ENCODE peak calls at places on chromosomes 12 and 14, in eight cellular contexts. One of them, this sample, is unnamed.

GRCh38 chr14:104171029-104171697 is 32.8 kb downstream of the KIF26A start:
- DNase-seq in left ventricle myocardium inferior: no peak
- DNase-seq in RWPE1: peak; percentile 74
- DNase-seq in endothelial cell: no peak
- DNase-seq in mucosa of descending colon: no peak
- DNase-seq in neural crest cell: no peak
- DNase-seq in fibroblast of pulmonary artery: no peak
- DNase-seq in Peyer's patch: no peak
- DNase-seq in this sample: no peak

GRCh38 chr12:89225808-89226368 is 126.4 kb downstream of the DUSP6 start:
- DNase-seq in left ventricle myocardium inferior: no peak
- DNase-seq in RWPE1: peak; percentile 85
- DNase-seq in endothelial cell: no peak
- DNase-seq in mucosa of descending colon: peak; percentile 42
- DNase-seq in neural crest cell: no peak
- DNase-seq in fibroblast of pulmonary artery: peak; percentile 96
- DNase-seq in Peyer's patch: no peak
- DNase-seq in this sample: no peak

GRCh38 chr12:116319316-116319715 is 41.8 kb upstream of the MED13L start:
- DNase-seq in left ventricle myocardium inferior: no peak
- DNase-seq in RWPE1: no peak
- DNase-seq in endothelial cell: no peak
- DNase-seq in mucosa of descending colon: no peak
- DNase-seq in neural crest cell: no peak
- DNase-seq in fibroblast of pulmonary artery: peak; percentile 15
- DNase-seq in Peyer's patch: no peak
- DNase-seq in this sample: no peak

GRCh38 chr12:116609715-116610114 is 50.5 kb downstream of the MAP1LC3B2 start:
- DNase-seq in left ventricle myocardium inferior: no peak
- DNase-seq in RWPE1: no peak
- DNase-seq in endothelial cell: peak; percentile 50
- DNase-seq in mucosa of descending colon: no peak
- DNase-seq in neural crest cell: peak; percentile 30
- DNase-seq in fibroblast of pulmonary artery: peak; percentile 23
- DNase-seq in Peyer's patch: no peak
- DNase-seq in this sample: no peak

GRCh38 chr14:53630336-53630735 is 326.3 kb downstream of the BMP4 start:
- DNase-seq in left ventricle myocardium inferior: no peak
- DNase-seq in RWPE1: no peak
- DNase-seq in endothelial cell: no peak
- DNase-seq in mucosa of descending colon: no peak
- DNase-seq in neural crest cell: no peak
- DNase-seq in fibroblast of pulmonary artery: no peak
- DNase-seq in Peyer's patch: no peak
- DNase-seq in this sample: no peak

GRCh38 chr12:14988035-14988434 is 15.2 kb downstream of the PDE6H start:
- DNase-seq in left ventricle myocardium inferior: no peak
- DNase-seq in RWPE1: no peak
- DNase-seq in endothelial cell: no peak
- DNase-seq in mucosa of descending colon: no peak
- DNase-seq in neural crest cell: no peak
- DNase-seq in fibroblast of pulmonary artery: no peak
- DNase-seq in Peyer's patch: no peak
- DNase-seq in this sample: no peak

GRCh38 chr14:88551936-88552565 is 2.8 kb downstream of the PTPN21 start:
- DNase-seq in left ventricle myocardium inferior: no peak
- DNase-seq in RWPE1: peak; percentile 21
- DNase-seq in endothelial cell: peak; percentile 18
- DNase-seq in mucosa of descending colon: peak; percentile 50
- DNase-seq in neural crest cell: no peak
- DNase-seq in fibroblast of pulmonary artery: peak; percentile 26
- DNase-seq in Peyer's patch: peak; percentile 57
- DNase-seq in this sample: no peak

GRCh38 chr12:49636979-49637378 is 13.6 kb downstream of the PRPF40B start:
- DNase-seq in left ventricle myocardium inferior: no peak
- DNase-seq in RWPE1: no peak
- DNase-seq in endothelial cell: peak; percentile 68
- DNase-seq in mucosa of descending colon: no peak
- DNase-seq in neural crest cell: peak; percentile 39
- DNase-seq in fibroblast of pulmonary artery: peak; percentile 81
- DNase-seq in Peyer's patch: no peak
- DNase-seq in this sample: peak; percentile 34

GRCh38 chr14:58635041-58635440 is 2.7 kb upstream of the DACT1 start:
- DNase-seq in left ventricle myocardium inferior: no peak
- DNase-seq in RWPE1: no peak
- DNase-seq in endothelial cell: no peak
- DNase-seq in mucosa of descending colon: no peak
- DNase-seq in neural crest cell: no peak
- DNase-seq in fibroblast of pulmonary artery: no peak
- DNase-seq in Peyer's patch: no peak
- DNase-seq in this sample: no peak

GRCh38 chr12:109836916-109837315 is 3.7 kb upstream of the TRPV4 start:
- DNase-seq in left ventricle myocardium inferior: no peak
- DNase-seq in RWPE1: no peak
- DNase-seq in endothelial cell: no peak
- DNase-seq in mucosa of descending colon: no peak
- DNase-seq in neural crest cell: no peak
- DNase-seq in fibroblast of pulmonary artery: no peak
- DNase-seq in Peyer's patch: no peak
- DNase-seq in this sample: no peak

GRCh38 chr14:59699422-59699821 is 122.8 kb upstream of the CCDC175 start:
- DNase-seq in left ventricle myocardium inferior: no peak
- DNase-seq in RWPE1: no peak
- DNase-seq in endothelial cell: no peak
- DNase-seq in mucosa of descending colon: no peak
- DNase-seq in neural crest cell: no peak
- DNase-seq in fibroblast of pulmonary artery: no peak
- DNase-seq in Peyer's patch: no peak
- DNase-seq in this sample: no peak

GRCh38 chr12:2890001-2890387 is 697 bp upstream of the TULP3 start:
- DNase-seq in left ventricle myocardium inferior: no peak
- DNase-seq in RWPE1: no peak
- DNase-seq in endothelial cell: no peak
- DNase-seq in mucosa of descending colon: no peak
- DNase-seq in neural crest cell: no peak
- DNase-seq in fibroblast of pulmonary artery: no peak
- DNase-seq in Peyer's patch: no peak
- DNase-seq in this sample: no peak

GRCh38 chr12:62631531-62632520 is 165.2 kb downstream of the MON2 start:
- DNase-seq in left ventricle myocardium inferior: peak; percentile 71
- DNase-seq in RWPE1: peak; percentile 46
- DNase-seq in endothelial cell: peak; percentile 62
- DNase-seq in mucosa of descending colon: peak; percentile 71
- DNase-seq in neural crest cell: peak; percentile 44
- DNase-seq in fibroblast of pulmonary artery: peak; percentile 80
- DNase-seq in Peyer's patch: peak; percentile 75
- DNase-seq in this sample: no peak

GRCh38 chr14:75539562-75540478 is 17.6 kb downstream of the BATF start:
- DNase-seq in left ventricle myocardium inferior: no peak
- DNase-seq in RWPE1: no peak
- DNase-seq in endothelial cell: no peak
- DNase-seq in mucosa of descending colon: no peak
- DNase-seq in neural crest cell: no peak
- DNase-seq in fibroblast of pulmonary artery: no peak
- DNase-seq in Peyer's patch: no peak
- DNase-seq in this sample: no peak

GRCh38 chr14:49919825-49920224 is 26.9 kb downstream of the ARF6 start:
- DNase-seq in left ventricle myocardium inferior: no peak
- DNase-seq in RWPE1: no peak
- DNase-seq in endothelial cell: no peak
- DNase-seq in mucosa of descending colon: no peak
- DNase-seq in neural crest cell: no peak
- DNase-seq in fibroblast of pulmonary artery: peak; percentile 34
- DNase-seq in Peyer's patch: no peak
- DNase-seq in this sample: no peak

GRCh38 chr12:71636704-71637115 is 26.9 kb downstream of the ZFC3H1 start:
- DNase-seq in left ventricle myocardium inferior: no peak
- DNase-seq in RWPE1: peak; percentile 41
- DNase-seq in endothelial cell: peak; percentile 22
- DNase-seq in mucosa of descending colon: no peak
- DNase-seq in neural crest cell: no peak
- DNase-seq in fibroblast of pulmonary artery: peak; percentile 85
- DNase-seq in Peyer's patch: no peak
- DNase-seq in this sample: no peak
- TF ChIP-seq CTCF in left ventricle myocardium inferior: peak; percentile 79
- TF ChIP-seq CTCF in RWPE1: peak; percentile 76
- TF ChIP-seq CTCF in endothelial cell: peak; percentile 82
- TF ChIP-seq CTCF in mucosa of descending colon: no peak
- TF ChIP-seq CTCF in neural crest cell: peak; percentile 83
- TF ChIP-seq CTCF in fibroblast of pulmonary artery: peak; percentile 93
- TF ChIP-seq CTCF in Peyer's patch: peak; percentile 23
- TF ChIP-seq CTCF in this sample: peak; percentile 75

GRCh38 chr12:20549115-20549719 is 145.9 kb upstream of the SLCO1C1 start:
- DNase-seq in left ventricle myocardium inferior: no peak
- DNase-seq in RWPE1: peak; percentile 1
- DNase-seq in endothelial cell: peak; percentile 35
- DNase-seq in mucosa of descending colon: no peak
- DNase-seq in neural crest cell: peak; percentile 16
- DNase-seq in fibroblast of pulmonary artery: peak; percentile 74
- DNase-seq in Peyer's patch: no peak
- DNase-seq in this sample: no peak
- TF ChIP-seq CTCF in left ventricle myocardium inferior: peak; percentile 69
- TF ChIP-seq CTCF in RWPE1: no peak
- TF ChIP-seq CTCF in endothelial cell: peak; percentile 40
- TF ChIP-seq CTCF in mucosa of descending colon: peak; percentile 16
- TF ChIP-seq CTCF in neural crest cell: peak; percentile 78
- TF ChIP-seq CTCF in fibroblast of pulmonary artery: peak; percentile 84
- TF ChIP-seq CTCF in Peyer's patch: no peak
- TF ChIP-seq CTCF in this sample: no peak

DNA sequence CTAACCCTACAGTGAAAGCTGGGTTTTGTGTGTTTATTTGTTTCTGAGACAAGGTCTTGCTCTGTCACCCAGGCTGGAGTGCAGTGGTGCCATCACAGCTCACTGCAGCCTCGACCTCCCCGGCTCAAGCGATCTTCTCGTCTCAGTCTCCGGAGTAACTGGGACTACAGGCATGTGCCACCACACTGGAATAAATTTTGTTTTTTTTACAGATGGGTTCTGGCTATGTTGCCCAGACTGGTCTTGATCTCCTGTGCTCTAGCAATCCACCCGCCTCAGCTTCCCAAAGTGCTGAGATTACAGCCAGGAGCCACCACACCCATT is 26.4 kb downstream of the TBX3 start:
- DNase-seq in left ventricle myocardium inferior: no peak
- DNase-seq in RWPE1: no peak
- DNase-seq in endothelial cell: no peak
- DNase-seq in mucosa of descending colon: no peak
- DNase-seq in neural crest cell: no peak
- DNase-seq in fibroblast of pulmonary artery: no peak
- DNase-seq in Peyer's patch: no peak
- DNase-seq in this sample: no peak
- TF ChIP-seq CTCF in left ventricle myocardium inferior: no peak
- TF ChIP-seq CTCF in RWPE1: no peak
- TF ChIP-seq CTCF in endothelial cell: no peak
- TF ChIP-seq CTCF in mucosa of descending colon: no peak
- TF ChIP-seq CTCF in neural crest cell: no peak
- TF ChIP-seq CTCF in fibroblast of pulmonary artery: no peak
- TF ChIP-seq CTCF in Peyer's patch: no peak
- TF ChIP-seq CTCF in this sample: no peak

GRCh38 chr14:43005807-43006206 is 1399.1 kb downstream of the LRFN5 start:
- DNase-seq in left ventricle myocardium inferior: no peak
- DNase-seq in RWPE1: no peak
- DNase-seq in endothelial cell: no peak
- DNase-seq in mucosa of descending colon: no peak
- DNase-seq in neural crest cell: no peak
- DNase-seq in fibroblast of pulmonary artery: peak; percentile 42
- DNase-seq in Peyer's patch: no peak
- DNase-seq in this sample: no peak
- TF ChIP-seq CTCF in left ventricle myocardium inferior: no peak
- TF ChIP-seq CTCF in RWPE1: no peak
- TF ChIP-seq CTCF in endothelial cell: no peak
- TF ChIP-seq CTCF in mucosa of descending colon: no peak
- TF ChIP-seq CTCF in neural crest cell: no peak
- TF ChIP-seq CTCF in fibroblast of pulmonary artery: peak; percentile 40
- TF ChIP-seq CTCF in Peyer's patch: no peak
- TF ChIP-seq CTCF in this sample: no peak

DNA sequence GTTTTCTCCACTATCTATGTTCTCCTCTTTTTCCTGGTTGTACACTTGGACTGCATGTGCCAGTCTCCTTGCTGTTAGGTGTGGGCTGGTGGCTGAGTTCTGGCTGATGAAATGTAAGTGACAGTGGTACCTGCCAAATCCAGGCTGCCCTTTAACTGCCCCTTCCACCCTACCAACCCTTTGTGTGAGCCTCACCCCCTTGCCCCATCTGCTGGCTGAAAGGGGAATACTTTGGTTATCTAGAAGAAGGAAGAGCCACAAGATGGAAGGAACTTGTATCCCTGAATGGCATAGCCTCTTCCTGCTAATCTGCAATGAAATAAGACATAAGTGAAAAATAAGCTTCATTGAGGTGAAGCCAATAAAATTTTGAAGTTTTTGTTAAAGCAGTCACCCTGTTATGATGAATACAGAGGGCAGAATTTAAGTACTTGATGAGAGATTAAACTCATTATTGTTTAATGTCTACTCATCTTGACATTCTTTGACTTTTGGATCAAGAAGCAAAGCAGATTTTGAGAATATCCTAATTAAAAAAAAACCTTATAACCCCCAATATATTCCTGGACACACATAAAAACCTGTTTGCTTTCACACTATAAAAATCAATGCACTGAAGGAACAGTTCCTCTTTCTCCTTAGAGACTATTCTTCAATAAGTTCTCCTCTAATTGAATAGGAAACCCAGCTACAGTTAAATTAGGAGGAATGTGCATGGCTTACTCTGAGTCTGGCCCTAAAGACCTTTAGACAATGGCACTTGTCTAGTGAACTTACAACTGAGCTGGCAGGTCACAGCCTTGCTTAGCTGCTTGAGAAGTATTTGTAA is 262.6 kb upstream of the BTG1 start:
- DNase-seq in left ventricle myocardium inferior: no peak
- DNase-seq in RWPE1: peak; percentile 32
- DNase-seq in endothelial cell: peak; percentile 39
- DNase-seq in mucosa of descending colon: peak; percentile 33
- DNase-seq in neural crest cell: peak; percentile 11
- DNase-seq in fibroblast of pulmonary artery: peak; percentile 44
- DNase-seq in Peyer's patch: no peak
- DNase-seq in this sample: peak; percentile 30
- TF ChIP-seq CTCF in left ventricle myocardium inferior: peak; percentile 53
- TF ChIP-seq CTCF in RWPE1: peak; percentile 23
- TF ChIP-seq CTCF in endothelial cell: peak; percentile 21
- TF ChIP-seq CTCF in mucosa of descending colon: peak; percentile 15
- TF ChIP-seq CTCF in neural crest cell: peak; percentile 55
- TF ChIP-seq CTCF in fibroblast of pulmonary artery: peak; percentile 60
- TF ChIP-seq CTCF in Peyer's patch: peak; percentile 18
- TF ChIP-seq CTCF in this sample: peak; percentile 66

This sample was measured in natural killer cell.